ENCODE peak calls at places on chromosomes 2 and 18, in nine cellular contexts. O is choroid plexus epithelial cell, J is hepatocyte, Y is BJ, B is heart left ventricle, K is OCI-LY7, E is lower lobe of right lung, N is thoracic aorta, W is colonic mucosa. L is an unnamed sample.

GRCh38 chr2:98140210-98140609 is 53.2 kb downstream of the VWA3B start:
- DNase-seq in E (no peak), O (peak), W (no peak), B (peak), J (peak), Y (no peak), K (no peak), N (no peak), L (no peak)

GRCh38 chr2:174939046-174939445 is 66.1 kb downstream of the CHN1 start:
- DNase-seq in O (peak), N (no peak), J (no peak), Y (no peak), E (no peak), W (no peak), B (no peak), K (no peak), L (peak)

GRCh38 chr18:48637081-48637990 is 98.5 kb downstream of the CTIF start:
- DNase-seq in O (no peak), J (no peak), Y (no peak), W (no peak), N (no peak), E (no peak), B (no peak), K (no peak), L (no peak)

GRCh38 chr2:27494944-27495554 is at the start of gene FNDC4:
- DNase-seq in E (peak), O (peak), K (no peak), N (no peak), B (peak), W (no peak), J (peak), Y (no peak), L (no peak)

GRCh38 chr2:68743531-68743930 is 8.9 kb downstream of the ARHGAP25 start:
- DNase-seq in O (no peak), W (peak), B (no peak), K (no peak), E (no peak), J (no peak), Y (no peak), N (no peak), L (no peak)

GRCh38 chr18:24176727-24177416 is 38.0 kb downstream of the CABYR start:
- DNase-seq in N (no peak), Y (no peak), J (peak), B (peak), K (peak), W (peak), O (peak), E (peak), L (no peak)

GRCh38 chr18:21004721-21005120 is 106.9 kb downstream of the ROCK1 start:
- DNase-seq in N (no peak), W (no peak), Y (peak), K (no peak), E (no peak), J (peak), O (peak), B (peak), L (peak)

GRCh38 chr18:74652392-74652988 is 54.8 kb downstream of the ZNF407 start:
- DNase-seq in W (no peak), Y (no peak), E (no peak), O (peak), N (no peak), K (peak), J (peak), B (no peak), L (no peak)

GRCh38 chr2:10764101-10764785 is 42.8 kb downstream of the ATP6V1C2 start:
- DNase-seq in N (no peak), B (no peak), W (no peak), E (no peak), Y (no peak), K (no peak), J (no peak), O (no peak), L (no peak)

GRCh38 chr2:159110784-159111183 is 142.3 kb downstream of the TANC1 start:
- DNase-seq in K (no peak), E (no peak), O (no peak), W (no peak), N (no peak), B (no peak), Y (no peak), J (no peak), L (no peak)

GRCh38 chr2:237432484-237433092 is 18.6 kb upstream of the COL6A3 start:
- DNase-seq in O (peak), W (no peak), K (no peak), J (no peak), B (no peak), N (no peak), Y (peak), E (peak), L (no peak)

GRCh38 chr2:132372276-132372675 is 44.3 kb upstream of the GPR39 start:
- DNase-seq in W (no peak), Y (no peak), J (no peak), B (no peak), O (peak), E (no peak), K (no peak), N (no peak), L (no peak)

GRCh38 chr18:75531212-75531850 is 103.8 kb upstream of the SMIM21 start:
- DNase-seq in Y (no peak), J (no peak), O (no peak), N (no peak), W (no peak), K (no peak), E (no peak), B (no peak), L (no peak)

GRCh38 chr2:111946294-111947114 is 48.1 kb downstream of the MERTK start:
- DNase-seq in K (no peak), J (peak), W (peak), E (peak), Y (peak), O (peak), N (peak), B (peak), L (peak)

GRCh38 chr2:233919938-233920337 is 2.8 kb downstream of the TRPM8 start:
- DNase-seq in B (no peak), J (no peak), N (no peak), K (no peak), O (peak), E (no peak), Y (no peak), W (no peak), L (no peak)

GRCh38 chr2:182706751-182707150 is 9.3 kb upstream of the DNAJC10 start:
- DNase-seq in N (no peak), Y (no peak), O (no peak), W (no peak), J (no peak), B (no peak), K (no peak), E (no peak), L (no peak)

GRCh38 chr2:102439065-102439695 is 16.2 kb downstream of the IL18RAP start:
- DNase-seq in E (no peak), N (no peak), J (peak), K (no peak), O (peak), W (no peak), Y (no peak), B (no peak), L (peak)

GRCh38 chr18:49751427-49752094 is 61.8 kb downstream of the ACAA2 start:
- DNase-seq in W (no peak), B (no peak), Y (no peak), O (no peak), E (no peak), K (no peak), J (no peak), N (no peak), L (no peak)

GRCh38 chr2:43270930-43271615 is 44.7 kb upstream of the ZFP36L2 start:
- DNase-seq in K (peak), E (no peak), Y (no peak), J (no peak), W (no peak), B (no peak), O (no peak), N (no peak), L (no peak)

GRCh38 chr2:7111626-7112025 is 194.4 kb downstream of the RNF144A start:
- DNase-seq in N (no peak), W (no peak), K (peak), Y (no peak), J (no peak), O (no peak), E (no peak), B (no peak), L (no peak)

GRCh38 chr2:145203931-145204330 is 684.0 kb upstream of the ZEB2 start:
- DNase-seq in N (no peak), W (no peak), B (no peak), Y (no peak), O (no peak), K (no peak), E (no peak), J (no peak), L (no peak)

GRCh38 chr2:168536925-168537466 is 80.9 kb downstream of the CERS6 start:
- DNase-seq in E (no peak), N (no peak), K (no peak), O (no peak), B (no peak), Y (no peak), W (no peak), J (no peak), L (no peak)

GRCh38 chr18:45775241-45775676 is 50.2 kb upstream of the SIGLEC15 start:
- DNase-seq in E (peak), K (no peak), J (peak), O (peak), N (peak), W (peak), Y (no peak), B (peak), L (no peak)
- H3K4me3 ChIP-seq in E (peak), K (no peak), J (peak), O (peak), N (peak), W (peak), Y (peak), B (peak), L (peak)

DNA sequence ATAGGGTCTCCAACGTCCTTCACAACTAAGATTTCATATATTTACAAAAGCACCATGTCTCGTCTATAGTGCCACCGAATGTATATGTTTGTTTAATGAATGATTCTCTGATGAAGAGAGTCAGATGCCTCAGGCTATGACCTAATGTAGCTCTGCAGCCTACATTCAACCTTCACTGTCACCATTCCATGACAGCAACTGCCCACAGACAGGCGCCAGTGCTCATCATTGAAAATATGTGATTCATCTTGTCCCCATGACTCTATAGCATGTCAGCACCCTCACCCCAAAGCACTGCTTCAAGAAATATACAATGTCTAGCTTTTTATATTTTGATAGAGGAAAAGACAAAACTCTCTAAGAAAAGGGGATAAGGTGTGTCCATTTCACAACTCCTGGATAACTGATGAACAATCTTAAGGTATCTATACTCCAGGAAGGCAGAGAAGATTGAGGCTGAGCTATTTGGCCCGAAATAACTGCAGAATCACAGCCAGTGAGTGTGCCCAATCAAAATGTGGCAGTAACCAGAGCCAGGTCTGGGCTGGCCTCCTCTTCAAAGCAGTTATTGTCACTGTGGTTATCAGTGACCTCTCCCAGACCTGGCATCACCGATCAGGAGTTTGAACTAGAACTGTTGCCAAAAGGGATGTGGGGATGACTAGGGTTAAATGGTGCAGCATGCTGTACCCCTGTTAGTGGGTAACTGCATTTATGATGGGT is 246.6 kb downstream of the SETBP1 start:
- DNase-seq in Y (no peak), W (no peak), K (no peak), N (no peak), B (no peak), O (no peak), J (no peak), E (no peak), L (no peak)
- TF ChIP-seq CTCF in Y (no peak), W (no peak), K (no peak), N (no peak), B (no peak), O (no peak), J (no peak), E (no peak), L (no peak)

GRCh38 chr2:126673215-126673614 is 17.3 kb downstream of the GYPC start:
- DNase-seq in J (no peak), E (no peak), B (no peak), W (no peak), K (no peak), Y (no peak), N (no peak), O (no peak), L (no peak)

GRCh38 chr2:126668254-126668653 is 12.3 kb downstream of the GYPC start:
- DNase-seq in K (no peak), W (no peak), N (no peak), B (no peak), J (no peak), O (peak), Y (no peak), E (no peak), L (no peak)

GRCh38 chr2:126669772-126670171 is 13.8 kb downstream of the GYPC start:
- DNase-seq in O (no peak), J (no peak), E (no peak), N (no peak), W (no peak), B (no peak), Y (no peak), K (no peak), L (no peak)

GRCh38 chr2:126671488-126671887 is 15.5 kb downstream of the GYPC start:
- DNase-seq in W (no peak), N (no peak), B (no peak), J (no peak), O (no peak), Y (no peak), K (no peak), E (no peak), L (no peak)

DNA sequence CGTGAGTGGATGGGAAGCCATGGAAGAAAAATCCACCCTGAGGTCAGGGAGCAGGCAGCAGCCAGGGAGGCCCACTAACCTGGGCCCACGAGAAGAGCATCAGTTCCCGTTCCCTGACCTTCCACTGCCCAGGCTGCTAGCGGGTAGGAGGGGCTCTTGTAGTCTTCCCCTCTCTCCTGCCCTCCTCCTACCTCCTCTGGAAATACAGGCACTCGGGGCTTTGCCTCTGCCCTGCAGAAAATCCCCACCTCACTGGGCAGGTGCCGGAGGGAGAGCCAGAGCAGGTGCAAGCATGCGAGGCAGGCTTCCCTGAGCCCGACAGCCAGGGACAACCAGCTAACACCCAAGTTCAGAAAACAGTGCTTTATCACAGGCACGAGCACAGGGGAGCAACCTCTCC is 15.1 kb downstream of the GYPC start:
- DNase-seq in O (no peak), B (no peak), W (no peak), N (no peak), J (no peak), K (no peak), Y (no peak), E (no peak), L (no peak)
- H3K4me3 ChIP-seq in O (no peak), B (no peak), W (no peak), N (no peak), J (no peak), K (no peak), Y (no peak), E (no peak), L (no peak)

DNA sequence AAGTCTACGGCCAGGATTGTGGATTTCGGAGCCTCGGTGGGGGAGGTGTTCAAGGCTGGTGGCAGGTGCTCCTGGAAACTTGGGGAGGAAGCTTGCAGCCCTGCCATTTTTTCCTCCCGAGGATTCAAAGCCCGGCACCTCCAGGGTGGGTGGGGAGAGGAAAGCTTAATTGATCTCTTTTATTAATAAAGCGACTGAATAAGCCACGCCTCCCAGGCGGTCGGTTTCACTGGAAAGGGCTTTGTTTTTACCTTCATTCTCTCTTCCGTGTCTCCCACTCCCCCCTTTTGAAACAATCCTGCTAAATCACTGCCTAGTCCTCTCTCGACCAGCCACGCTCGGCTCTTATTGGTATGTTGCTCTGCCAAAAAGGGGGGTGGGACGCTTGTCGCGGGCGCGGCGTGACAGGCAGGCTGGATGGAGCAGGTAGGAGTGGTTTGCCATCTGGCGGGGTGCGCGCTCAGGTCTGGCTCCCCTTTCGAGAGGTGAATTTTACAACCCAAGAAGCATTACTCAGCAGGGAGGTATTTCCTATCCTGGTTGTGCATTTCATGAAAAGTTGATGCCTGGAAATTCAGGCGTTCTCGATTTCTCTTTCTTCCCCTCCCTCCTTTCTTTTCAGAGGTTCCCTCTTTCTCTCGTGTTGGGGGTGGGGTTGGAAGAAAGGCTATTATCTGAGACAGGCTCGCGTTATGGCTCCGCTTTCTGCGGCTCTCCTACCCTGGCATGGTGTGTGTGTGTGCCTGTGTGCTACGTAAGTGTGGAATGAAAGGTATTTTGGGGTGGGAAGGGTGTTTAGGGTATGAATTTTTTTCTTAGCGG is 1.4 kb downstream of the NEDD4L start:
- DNase-seq in E (peak), B (peak), W (peak), J (peak), Y (no peak), O (peak), K (no peak), N (no peak), L (no peak)
- TF ChIP-seq CTCF in E (no peak), B (no peak), W (no peak), J (no peak), Y (no peak), O (no peak), K (no peak), N (no peak), L (no peak)

DNA sequence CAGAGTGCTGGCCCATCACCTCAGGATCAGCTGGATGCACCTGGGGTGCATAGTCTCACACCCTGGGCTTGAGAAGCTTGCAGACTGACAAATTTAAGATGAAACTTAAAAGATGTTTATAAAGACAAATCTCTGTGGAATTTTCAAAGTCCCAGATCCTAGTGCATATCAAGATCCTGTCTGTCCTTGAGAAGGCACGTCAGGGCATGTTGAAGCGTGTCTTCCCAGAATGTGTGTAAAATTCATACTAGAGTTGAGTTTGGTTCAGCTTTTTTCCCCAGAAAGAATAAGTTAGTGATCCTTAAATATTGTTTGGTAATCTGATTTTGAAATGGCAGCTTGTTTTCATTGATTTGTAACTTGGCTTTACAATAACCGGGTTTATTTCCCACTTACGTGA is 27.5 kb downstream of the INSIG2 start:
- DNase-seq in N (no peak), W (no peak), J (no peak), K (no peak), O (no peak), B (no peak), Y (no peak), E (no peak), L (no peak)
- H3K4me3 ChIP-seq in N (no peak), W (no peak), J (no peak), K (no peak), O (no peak), B (no peak), Y (no peak), E (no peak), L (no peak)